ENCODE peak calls at places on chromosome X, in five cellular contexts. One of them, this sample, is unnamed.

GRCh38 chrX:115459883-115460564 is 101.0 kb upstream of the PLS3 start:
- DNase-seq in NCI-H2171 treated with DMSO at 0.1 percent for 48 hours: no peak
- DNase-seq in K562: no peak
- DNase-seq in activated effector memory CD4-positive, alpha-beta T cell treated with anti-CD3 and anti-CD28 coated beads, Interleukin-2, amount 50 U/mL, for 16 hours: no peak
- DNase-seq in GM06990: no peak
- DNase-seq in this sample: no peak

GRCh38 chrX:128051526-128051925 is 677 bp downstream of the ACTRT1 start:
- DNase-seq in NCI-H2171 treated with DMSO at 0.1 percent for 48 hours: no peak
- DNase-seq in K562: no peak
- DNase-seq in activated effector memory CD4-positive, alpha-beta T cell treated with anti-CD3 and anti-CD28 coated beads, Interleukin-2, amount 50 U/mL, for 16 hours: no peak
- DNase-seq in GM06990: no peak
- DNase-seq in this sample: no peak

GRCh38 chrX:125651426-125651825 is 331.8 kb downstream of the TEX13C start:
- DNase-seq in NCI-H2171 treated with DMSO at 0.1 percent for 48 hours: no peak
- DNase-seq in K562: no peak
- DNase-seq in activated effector memory CD4-positive, alpha-beta T cell treated with anti-CD3 and anti-CD28 coated beads, Interleukin-2, amount 50 U/mL, for 16 hours: no peak
- DNase-seq in GM06990: no peak
- DNase-seq in this sample: no peak

GRCh38 chrX:40434443-40434842 is 146.3 kb upstream of the ATP6AP2 start:
- DNase-seq in NCI-H2171 treated with DMSO at 0.1 percent for 48 hours: no peak
- DNase-seq in K562: no peak
- DNase-seq in activated effector memory CD4-positive, alpha-beta T cell treated with anti-CD3 and anti-CD28 coated beads, Interleukin-2, amount 50 U/mL, for 16 hours: no peak
- DNase-seq in GM06990: no peak
- DNase-seq in this sample: peak; percentile 36

GRCh38 chrX:110409925-110410324 is 51.3 kb downstream of the RTL9 start:
- DNase-seq in NCI-H2171 treated with DMSO at 0.1 percent for 48 hours: no peak
- DNase-seq in K562: peak; percentile 70
- DNase-seq in activated effector memory CD4-positive, alpha-beta T cell treated with anti-CD3 and anti-CD28 coated beads, Interleukin-2, amount 50 U/mL, for 16 hours: no peak
- DNase-seq in GM06990: no peak
- DNase-seq in this sample: no peak

GRCh38 chrX:1679238-1679637 is 64.4 kb downstream of the ASMT start:
- DNase-seq in NCI-H2171 treated with DMSO at 0.1 percent for 48 hours: no peak
- DNase-seq in K562: no peak
- DNase-seq in activated effector memory CD4-positive, alpha-beta T cell treated with anti-CD3 and anti-CD28 coated beads, Interleukin-2, amount 50 U/mL, for 16 hours: peak; percentile 74
- DNase-seq in GM06990: no peak
- DNase-seq in this sample: no peak

GRCh38 chrX:115571712-115572111 is 10.7 kb downstream of the PLS3 start:
- DNase-seq in NCI-H2171 treated with DMSO at 0.1 percent for 48 hours: no peak
- DNase-seq in K562: no peak
- DNase-seq in activated effector memory CD4-positive, alpha-beta T cell treated with anti-CD3 and anti-CD28 coated beads, Interleukin-2, amount 50 U/mL, for 16 hours: no peak
- DNase-seq in GM06990: no peak
- DNase-seq in this sample: no peak

GRCh38 chrX:154321152-154321551 is 25.6 kb downstream of the TKTL1 start:
- DNase-seq in NCI-H2171 treated with DMSO at 0.1 percent for 48 hours: no peak
- DNase-seq in K562: no peak
- DNase-seq in activated effector memory CD4-positive, alpha-beta T cell treated with anti-CD3 and anti-CD28 coated beads, Interleukin-2, amount 50 U/mL, for 16 hours: no peak
- DNase-seq in GM06990: no peak
- DNase-seq in this sample: no peak

GRCh38 chrX:75603833-75604232 is 81.0 kb upstream of the ZDHHC15 start:
- DNase-seq in NCI-H2171 treated with DMSO at 0.1 percent for 48 hours: peak; percentile 7
- DNase-seq in K562: peak; percentile 18
- DNase-seq in activated effector memory CD4-positive, alpha-beta T cell treated with anti-CD3 and anti-CD28 coated beads, Interleukin-2, amount 50 U/mL, for 16 hours: no peak
- DNase-seq in GM06990: no peak
- DNase-seq in this sample: peak; percentile 52

GRCh38 chrX:337331-337831 is 18.8 kb upstream of the GTPBP6 start:
- DNase-seq in NCI-H2171 treated with DMSO at 0.1 percent for 48 hours: no peak
- DNase-seq in K562: no peak
- DNase-seq in activated effector memory CD4-positive, alpha-beta T cell treated with anti-CD3 and anti-CD28 coated beads, Interleukin-2, amount 50 U/mL, for 16 hours: no peak
- DNase-seq in GM06990: no peak
- DNase-seq in this sample: no peak

GRCh38 chrX:10531927-10532326 is 88.5 kb downstream of the MID1 start:
- DNase-seq in NCI-H2171 treated with DMSO at 0.1 percent for 48 hours: no peak
- DNase-seq in K562: no peak
- DNase-seq in activated effector memory CD4-positive, alpha-beta T cell treated with anti-CD3 and anti-CD28 coated beads, Interleukin-2, amount 50 U/mL, for 16 hours: no peak
- DNase-seq in GM06990: no peak
- DNase-seq in this sample: no peak

This sample was measured in NCI-H82.